ENCODE peak calls at places on chromosomes 13 and 19, in nine cellular contexts. One of them, this sample, is unnamed.

GRCh38 chr19:17394891-17395415 is 957 bp upstream of the CCDC194 start:
- DNase-seq in neural progenitor cell: peak; percentile 72
- DNase-seq in body of pancreas: peak; percentile 37
- DNase-seq in cardiac muscle cell: peak; percentile 84
- DNase-seq in ascending aorta: no peak
- DNase-seq in tibial artery: no peak
- DNase-seq in breast epithelium: no peak
- DNase-seq in H9: peak; percentile 86
- DNase-seq in fibroblast of lung: peak; percentile 27
- DNase-seq in this sample: no peak

GRCh38 chr13:52447354-52447753 is 3.1 kb downstream of the VPS36 start:
- DNase-seq in H9: no peak
- DNase-seq in ascending aorta: no peak
- DNase-seq in breast epithelium: no peak
- DNase-seq in fibroblast of lung: peak; percentile 14
- DNase-seq in neural progenitor cell: no peak
- DNase-seq in body of pancreas: no peak
- DNase-seq in tibial artery: no peak
- DNase-seq in cardiac muscle cell: no peak
- DNase-seq in this sample: peak; percentile 23

GRCh38 chr19:5624741-5625140 is 1.9 kb downstream of the SAFB start:
- DNase-seq in tibial artery: no peak
- DNase-seq in breast epithelium: no peak
- DNase-seq in body of pancreas: no peak
- DNase-seq in H9: no peak
- DNase-seq in neural progenitor cell: peak; percentile 33
- DNase-seq in ascending aorta: no peak
- DNase-seq in fibroblast of lung: no peak
- DNase-seq in cardiac muscle cell: no peak
- DNase-seq in this sample: no peak

GRCh38 chr13:51246411-51247298 is 24.5 kb downstream of the FAM124A start:
- DNase-seq in cardiac muscle cell: no peak
- DNase-seq in breast epithelium: no peak
- DNase-seq in H9: no peak
- DNase-seq in tibial artery: no peak
- DNase-seq in fibroblast of lung: no peak
- DNase-seq in ascending aorta: no peak
- DNase-seq in neural progenitor cell: peak; percentile 37
- DNase-seq in body of pancreas: no peak
- DNase-seq in this sample: no peak

GRCh38 chr13:97359181-97360057 is 74.5 kb upstream of the RAP2A start:
- DNase-seq in ascending aorta: no peak
- DNase-seq in neural progenitor cell: peak; percentile 80
- DNase-seq in fibroblast of lung: peak; percentile 92
- DNase-seq in body of pancreas: peak; percentile 42
- DNase-seq in cardiac muscle cell: peak; percentile 87
- DNase-seq in breast epithelium: no peak
- DNase-seq in H9: peak; percentile 61
- DNase-seq in tibial artery: no peak
- DNase-seq in this sample: peak; percentile 46

GRCh38 chr13:67736646-67737420 is 506.7 kb upstream of the PCDH9 start:
- DNase-seq in H9: peak; percentile 61
- DNase-seq in ascending aorta: no peak
- DNase-seq in neural progenitor cell: peak; percentile 68
- DNase-seq in cardiac muscle cell: peak; percentile 6
- DNase-seq in body of pancreas: no peak
- DNase-seq in tibial artery: no peak
- DNase-seq in breast epithelium: no peak
- DNase-seq in fibroblast of lung: peak; percentile 90
- DNase-seq in this sample: no peak

GRCh38 chr19:2491130-2491801 is 15.3 kb downstream of the GADD45B start:
- DNase-seq in cardiac muscle cell: peak; percentile 79
- DNase-seq in tibial artery: no peak
- DNase-seq in ascending aorta: no peak
- DNase-seq in breast epithelium: peak; percentile 89
- DNase-seq in H9: no peak
- DNase-seq in fibroblast of lung: peak; percentile 70
- DNase-seq in neural progenitor cell: no peak
- DNase-seq in body of pancreas: peak; percentile 95
- DNase-seq in this sample: peak; percentile 94

GRCh38 chr13:43319617-43320444 is 296.4 kb downstream of the DNAJC15 start:
- DNase-seq in tibial artery: no peak
- DNase-seq in cardiac muscle cell: no peak
- DNase-seq in ascending aorta: no peak
- DNase-seq in neural progenitor cell: peak; percentile 57
- DNase-seq in fibroblast of lung: no peak
- DNase-seq in body of pancreas: no peak
- DNase-seq in breast epithelium: no peak
- DNase-seq in H9: no peak
- DNase-seq in this sample: no peak

GRCh38 chr13:108618233-108618632 is 11.2 kb upstream of the MYO16 start:
- DNase-seq in body of pancreas: no peak
- DNase-seq in tibial artery: no peak
- DNase-seq in cardiac muscle cell: no peak
- DNase-seq in fibroblast of lung: no peak
- DNase-seq in ascending aorta: no peak
- DNase-seq in H9: peak; percentile 39
- DNase-seq in breast epithelium: no peak
- DNase-seq in neural progenitor cell: no peak
- DNase-seq in this sample: no peak

GRCh38 chr13:19586904-19587634 is 25.7 kb upstream of the TPTE2 start:
- DNase-seq in H9: no peak
- DNase-seq in fibroblast of lung: peak; percentile 16
- DNase-seq in breast epithelium: no peak
- DNase-seq in ascending aorta: no peak
- DNase-seq in body of pancreas: no peak
- DNase-seq in tibial artery: no peak
- DNase-seq in cardiac muscle cell: peak; percentile 33
- DNase-seq in neural progenitor cell: no peak
- DNase-seq in this sample: peak; percentile 67

GRCh38 chr13:19587635-19588300 is 26.4 kb upstream of the TPTE2 start:
- DNase-seq in H9: no peak
- DNase-seq in body of pancreas: no peak
- DNase-seq in ascending aorta: no peak
- DNase-seq in cardiac muscle cell: peak; percentile 60
- DNase-seq in fibroblast of lung: peak; percentile 58
- DNase-seq in breast epithelium: no peak
- DNase-seq in tibial artery: no peak
- DNase-seq in neural progenitor cell: no peak
- DNase-seq in this sample: no peak

GRCh38 chr13:19591864-19592263 is 30.5 kb upstream of the TPTE2 start:
- DNase-seq in body of pancreas: no peak
- DNase-seq in tibial artery: no peak
- DNase-seq in breast epithelium: no peak
- DNase-seq in neural progenitor cell: no peak
- DNase-seq in ascending aorta: no peak
- DNase-seq in fibroblast of lung: no peak
- DNase-seq in H9: no peak
- DNase-seq in cardiac muscle cell: no peak
- DNase-seq in this sample: no peak

GRCh38 chr13:19590423-19590822 is 29.1 kb upstream of the TPTE2 start:
- DNase-seq in body of pancreas: no peak
- DNase-seq in cardiac muscle cell: no peak
- DNase-seq in fibroblast of lung: no peak
- DNase-seq in tibial artery: no peak
- DNase-seq in neural progenitor cell: no peak
- DNase-seq in breast epithelium: no peak
- DNase-seq in ascending aorta: no peak
- DNase-seq in H9: no peak
- DNase-seq in this sample: no peak

DNA sequence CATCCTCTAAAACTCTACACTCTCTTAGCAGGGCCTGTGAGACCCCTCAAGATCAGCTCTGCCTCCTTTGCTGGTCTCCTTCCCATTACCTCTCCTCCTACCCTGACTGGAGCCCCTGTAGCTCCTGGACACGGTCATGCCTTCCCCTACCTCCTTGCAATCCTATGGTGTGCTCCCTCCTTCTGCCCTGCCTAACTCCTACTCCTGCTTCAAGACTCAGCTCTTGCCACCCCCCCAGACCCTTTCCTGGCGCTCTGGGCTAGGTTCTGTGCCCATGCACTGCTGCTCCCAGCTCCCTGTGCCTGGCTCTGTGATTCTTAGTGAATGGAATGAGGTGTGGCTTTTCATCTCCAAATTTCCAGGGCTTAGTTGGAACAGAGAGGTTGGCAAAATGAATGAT is 28.0 kb upstream of the TPTE2 start:
- DNase-seq in body of pancreas: no peak
- DNase-seq in neural progenitor cell: no peak
- DNase-seq in fibroblast of lung: no peak
- DNase-seq in breast epithelium: no peak
- DNase-seq in ascending aorta: no peak
- DNase-seq in H9: no peak
- DNase-seq in tibial artery: no peak
- DNase-seq in cardiac muscle cell: no peak
- DNase-seq in this sample: no peak
- TF ChIP-seq CTCF in body of pancreas: no peak
- TF ChIP-seq CTCF in neural progenitor cell: no peak
- TF ChIP-seq CTCF in fibroblast of lung: no peak
- TF ChIP-seq CTCF in breast epithelium: no peak
- TF ChIP-seq CTCF in ascending aorta: no peak
- TF ChIP-seq CTCF in H9: no peak
- TF ChIP-seq CTCF in tibial artery: no peak
- TF ChIP-seq CTCF in cardiac muscle cell: no peak
- TF ChIP-seq CTCF in this sample: no peak

DNA sequence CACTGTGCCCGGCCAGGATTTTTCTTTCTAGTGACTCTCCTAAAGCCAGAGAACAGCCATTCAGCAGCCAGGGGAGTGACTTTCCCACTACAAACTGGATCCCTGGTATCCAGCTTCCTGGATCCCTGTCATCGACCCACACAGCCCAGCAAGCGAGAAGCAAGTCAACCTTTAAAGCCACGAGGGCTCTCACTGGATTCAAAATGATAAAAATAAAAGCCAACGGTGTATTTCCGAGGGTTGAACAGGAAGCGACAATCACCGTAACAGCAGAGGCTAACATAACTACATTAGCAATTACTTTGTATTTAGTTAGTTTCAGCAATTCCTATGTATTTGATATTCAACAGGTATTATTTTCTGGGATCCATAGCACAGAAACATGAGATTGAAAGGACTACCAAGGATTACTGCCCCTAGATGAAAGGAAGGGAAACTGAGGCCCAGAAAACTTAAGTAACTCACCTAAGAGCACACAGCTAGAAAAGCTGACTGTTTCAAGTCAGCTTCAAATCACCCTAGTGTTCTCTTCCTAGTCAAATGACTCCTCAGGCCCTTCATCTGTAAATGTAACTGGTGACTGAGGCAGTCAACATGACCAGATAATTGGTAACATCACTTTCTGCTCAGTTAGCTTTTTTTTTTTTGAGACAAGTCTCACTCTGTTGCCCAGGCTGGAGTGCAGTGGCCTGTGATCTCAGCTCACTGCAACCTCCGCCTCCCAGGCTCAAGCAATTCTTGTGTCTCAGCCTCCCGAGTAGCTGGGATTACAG is 2.7 kb downstream of the RFX1 start:
- DNase-seq in tibial artery: no peak
- DNase-seq in neural progenitor cell: no peak
- DNase-seq in fibroblast of lung: no peak
- DNase-seq in body of pancreas: no peak
- DNase-seq in breast epithelium: no peak
- DNase-seq in cardiac muscle cell: no peak
- DNase-seq in ascending aorta: no peak
- DNase-seq in H9: no peak
- DNase-seq in this sample: no peak
- H3K4me1 ChIP-seq in tibial artery: peaks cover 38% of the 10 kb centered on the region
- H3K4me1 ChIP-seq in neural progenitor cell: no peaks in the 10 kb centered on the region
- H3K4me1 ChIP-seq in fibroblast of lung: peaks cover 15% of the 10 kb centered on the region
- H3K4me1 ChIP-seq in body of pancreas: peaks cover 40% of the 10 kb centered on the region
- H3K4me1 ChIP-seq in breast epithelium: no peaks in the 10 kb centered on the region
- H3K4me1 ChIP-seq in cardiac muscle cell: no peaks in the 10 kb centered on the region
- H3K4me1 ChIP-seq in ascending aorta: peaks cover 16% of the 10 kb centered on the region
- H3K4me1 ChIP-seq in H9: no peaks in the 10 kb centered on the region
- H3K4me1 ChIP-seq in this sample: no peaks in the 10 kb centered on the region

DNA sequence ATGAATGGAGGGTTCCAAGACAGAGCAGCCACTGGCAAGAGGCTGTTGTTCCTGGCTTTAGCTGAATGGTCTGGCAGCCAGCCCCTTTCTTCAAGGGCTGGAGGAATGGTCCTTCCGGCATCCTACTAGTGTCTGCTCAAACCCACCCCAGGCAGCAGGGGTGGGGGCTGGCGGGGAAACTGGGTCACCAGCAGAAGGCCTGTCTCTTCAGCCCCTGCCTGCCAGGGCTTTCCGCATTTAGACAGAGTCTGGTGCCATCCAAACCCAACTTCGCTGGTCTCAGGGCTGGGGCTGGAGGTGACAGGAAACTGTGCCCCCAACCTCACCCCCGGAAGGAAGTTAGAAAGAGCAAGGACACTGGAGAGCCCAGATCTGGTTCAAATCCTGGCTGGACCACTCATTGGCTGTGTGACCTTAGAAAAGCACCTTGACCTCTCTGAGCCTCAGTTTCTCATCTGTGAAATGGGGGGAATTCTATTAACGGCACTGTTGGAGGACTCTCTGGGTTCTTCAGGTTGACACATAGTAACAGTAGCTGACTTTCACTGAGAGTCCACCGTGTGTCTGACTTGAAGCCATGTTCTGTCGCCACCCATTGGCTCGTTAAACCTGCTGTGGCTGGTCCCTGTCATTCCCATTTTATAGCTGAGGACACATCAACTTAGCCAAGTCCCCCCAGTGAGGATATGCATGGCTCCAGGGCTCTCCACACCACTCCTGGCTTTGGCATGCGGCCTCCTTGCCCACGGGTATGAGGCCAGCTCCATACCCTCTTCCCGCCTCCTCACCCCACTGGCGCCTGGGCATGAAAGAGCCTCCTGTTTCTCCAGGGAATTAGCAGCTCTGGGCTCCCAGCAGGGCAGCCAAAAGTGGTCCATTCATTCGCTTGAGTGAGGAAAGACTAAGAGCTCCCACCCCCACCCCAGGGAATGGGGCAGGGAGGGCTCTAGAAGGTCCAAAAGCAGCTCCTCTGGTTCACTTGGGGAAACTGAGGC is 2.5 kb upstream of the NR2C2AP start:
- DNase-seq in body of pancreas: no peak
- DNase-seq in fibroblast of lung: no peak
- DNase-seq in neural progenitor cell: no peak
- DNase-seq in ascending aorta: no peak
- DNase-seq in breast epithelium: no peak
- DNase-seq in tibial artery: no peak
- DNase-seq in H9: no peak
- DNase-seq in cardiac muscle cell: no peak
- DNase-seq in this sample: no peak
- H3K27ac ChIP-seq in body of pancreas: no peak overlapping the region
- H3K27ac ChIP-seq in fibroblast of lung: no peak overlapping the region
- H3K27ac ChIP-seq in neural progenitor cell: no peak overlapping the region
- H3K27ac ChIP-seq in ascending aorta: no peak overlapping the region
- H3K27ac ChIP-seq in breast epithelium: no peak overlapping the region
- H3K27ac ChIP-seq in tibial artery: no peak overlapping the region
- H3K27ac ChIP-seq in H9: no peak overlapping the region
- H3K27ac ChIP-seq in cardiac muscle cell: no peak overlapping the region
- H3K27ac ChIP-seq in this sample: no peak overlapping the region

DNA sequence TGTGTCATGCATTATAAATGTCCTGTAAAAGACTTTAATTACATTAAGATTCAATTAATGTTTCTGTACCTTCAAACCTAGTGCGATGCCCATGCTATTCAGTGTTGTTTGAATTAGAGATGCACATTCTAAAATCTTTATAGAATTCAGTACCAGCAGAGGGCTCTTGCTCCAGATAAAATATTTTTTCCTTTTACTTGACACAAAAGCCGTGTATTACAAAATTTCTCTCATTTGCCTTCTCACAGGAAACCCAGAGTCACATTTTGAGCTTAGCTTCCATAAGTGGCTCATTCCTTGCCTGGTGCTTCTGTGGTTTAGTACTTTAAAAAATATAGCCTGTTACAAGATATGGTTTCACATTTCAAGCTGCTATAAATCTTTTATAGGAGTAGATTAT is 101.2 kb downstream of the RNF17 start:
- DNase-seq in breast epithelium: no peak
- DNase-seq in fibroblast of lung: peak; percentile 43
- DNase-seq in tibial artery: no peak
- DNase-seq in neural progenitor cell: no peak
- DNase-seq in body of pancreas: no peak
- DNase-seq in cardiac muscle cell: peak; percentile 33
- DNase-seq in H9: no peak
- DNase-seq in ascending aorta: no peak
- DNase-seq in this sample: no peak
- TF ChIP-seq CTCF in breast epithelium: no peak
- TF ChIP-seq CTCF in fibroblast of lung: peak; percentile 39
- TF ChIP-seq CTCF in tibial artery: peak; percentile 6
- TF ChIP-seq CTCF in neural progenitor cell: no peak
- TF ChIP-seq CTCF in body of pancreas: no peak
- TF ChIP-seq CTCF in cardiac muscle cell: peak; percentile 29
- TF ChIP-seq CTCF in H9: no peak
- TF ChIP-seq CTCF in ascending aorta: no peak
- TF ChIP-seq CTCF in this sample: peak; percentile 49

This sample was measured in foreskin keratinocyte.